ENCODE peak calls at places on chromosomes 7 and 10, in eight cellular contexts. C is hepatocyte, G is midbrain, Q is GM23248, Y is SK-MEL-5, D is foreskin fibroblast, W is tibial artery, S is NCI-H1092 treated with DMSO at 0.1 percent for 48 hours. M is an unnamed sample.

GRCh38 chr10:119305860-119306513 is 98.6 kb downstream of the GRK5 start:
- DNase-seq in C (peak; percentile 77), G (no peak), Q (peak; percentile 98), Y (no peak), D (peak; percentile 85), W (peak; percentile 95), S (no peak), M (peak; percentile 51)

GRCh38 chr10:69345402-69345801 is 67.1 kb downstream of the HK1 start:
- DNase-seq in C (no peak), G (no peak), Q (no peak), Y (no peak), D (no peak), W (no peak), S (peak; percentile 67), M (no peak)

GRCh38 chr7:103989200-103989784 is at the start of gene RELN:
- DNase-seq in C (peak; percentile 35), G (no peak), Q (peak; percentile 53), Y (peak; percentile 27), D (peak; percentile 38), W (no peak), S (peak; percentile 71), M (no peak)

GRCh38 chr7:128920913-128921582 is 10.5 kb upstream of the KCP start:
- DNase-seq in C (no peak), G (no peak), Q (no peak), Y (no peak), D (no peak), W (peak; percentile 62), S (no peak), M (no peak)

GRCh38 chr10:35182631-35183510 is 56.2 kb downstream of the CREM start:
- DNase-seq in C (no peak), G (no peak), Q (no peak), Y (no peak), D (no peak), W (no peak), S (no peak), M (no peak)

GRCh38 chr7:137547477-137547876 is 203.9 kb upstream of the PTN start:
- DNase-seq in C (no peak), G (no peak), Q (peak; percentile 67), Y (no peak), D (no peak), W (no peak), S (no peak), M (no peak)

GRCh38 chr10:113610636-113611601 is 52.9 kb downstream of the NRAP start:
- DNase-seq in C (no peak), G (no peak), Q (no peak), Y (no peak), D (no peak), W (no peak), S (no peak), M (no peak)

GRCh38 chr10:63206576-63206975 is 73.4 kb downstream of the NRBF2 start:
- DNase-seq in C (no peak), G (peak; percentile 61), Q (no peak), Y (no peak), D (no peak), W (no peak), S (no peak), M (no peak)

GRCh38 chr10:92011560-92012214 is 88.1 kb downstream of the BTAF1 start:
- DNase-seq in C (no peak), G (no peak), Q (peak; percentile 81), Y (no peak), D (peak; percentile 63), W (no peak), S (no peak), M (no peak)

GRCh38 chr10:124619195-124619594 is 125.0 kb downstream of the FAM53B start:
- DNase-seq in C (no peak), G (no peak), Q (no peak), Y (no peak), D (no peak), W (no peak), S (peak; percentile 55), M (peak; percentile 74)

GRCh38 chr7:104089622-104090021 is 100.2 kb upstream of the RELN start:
- DNase-seq in C (no peak), G (peak; percentile 3), Q (no peak), Y (peak; percentile 11), D (no peak), W (no peak), S (peak; percentile 27), M (no peak)

GRCh38 chr7:150842716-150843115 is 9.6 kb upstream of the AOC1 start:
- DNase-seq in C (no peak), G (no peak), Q (no peak), Y (no peak), D (no peak), W (no peak), S (no peak), M (no peak)

GRCh38 chr7:2605608-2606538 is 25.9 kb upstream of the TTYH3 start:
- DNase-seq in C (no peak), G (no peak), Q (no peak), Y (no peak), D (no peak), W (peak; percentile 66), S (no peak), M (no peak)

GRCh38 chr7:98202367-98203195 is 8.7 kb upstream of the BHLHA15 start:
- DNase-seq in C (no peak), G (no peak), Q (no peak), Y (no peak), D (no peak), W (no peak), S (no peak), M (no peak)

GRCh38 chr7:78134256-78134655 is 335.7 kb downstream of the PHTF2 start:
- DNase-seq in C (peak; percentile 38), G (peak; percentile 22), Q (peak; percentile 94), Y (peak; percentile 82), D (peak; percentile 91), W (no peak), S (peak; percentile 67), M (no peak)

GRCh38 chr10:100969175-100970075 is at the start of gene SEMA4G:
- DNase-seq in C (peak; percentile 74), G (peak; percentile 49), Q (peak; percentile 55), Y (peak; percentile 21), D (peak; percentile 73), W (no peak), S (peak; percentile 19), M (no peak)

GRCh38 chr7:105972276-105972675 is 9.2 kb downstream of the CDHR3 start:
- DNase-seq in C (no peak), G (no peak), Q (peak; percentile 8), Y (no peak), D (peak; percentile 14), W (no peak), S (no peak), M (no peak)

GRCh38 chr7:155508372-155509024 is 37.9 kb downstream of the CNPY1 start:
- DNase-seq in C (no peak), G (no peak), Q (no peak), Y (no peak), D (no peak), W (no peak), S (no peak), M (no peak)

GRCh38 chr7:17680026-17680425 is 260.3 kb downstream of the SNX13 start:
- DNase-seq in C (peak; percentile 29), G (peak; percentile 49), Q (peak; percentile 96), Y (peak; percentile 65), D (peak; percentile 93), W (peak; percentile 81), S (no peak), M (peak; percentile 69)

GRCh38 chr7:139750459-139751095 is 27.2 kb downstream of the HIPK2 start:
- DNase-seq in C (no peak), G (no peak), Q (no peak), Y (no peak), D (no peak), W (no peak), S (no peak), M (no peak)

GRCh38 chr10:93703841-93704240 is 1.4 kb upstream of the FRA10AC1 start:
- DNase-seq in C (no peak), G (no peak), Q (no peak), Y (no peak), D (no peak), W (no peak), S (no peak), M (no peak)

GRCh38 chr7:70542750-70543376 is 589.1 kb upstream of the GALNT17 start:
- DNase-seq in C (no peak), G (no peak), Q (peak; percentile 7), Y (no peak), D (no peak), W (no peak), S (no peak), M (no peak)

GRCh38 chr7:23062452-23062851 is 43.1 kb upstream of the KLHL7 start:
- DNase-seq in C (no peak), G (no peak), Q (peak; percentile 90), Y (peak; percentile 95), D (peak; percentile 67), W (no peak), S (no peak), M (no peak)

GRCh38 chr7:101814996-101815825 is 2.2 kb upstream of the CUX1 start:
- DNase-seq in C (peak; percentile 86), G (peak; percentile 59), Q (peak; percentile 40), Y (no peak), D (peak; percentile 75), W (peak; percentile 73), S (peak; percentile 60), M (peak; percentile 53)

GRCh38 chr10:28737096-28737495 is 59.8 kb downstream of the BAMBI start:
- DNase-seq in C (no peak), G (peak; percentile 12), Q (no peak), Y (peak; percentile 33), D (no peak), W (no peak), S (no peak), M (no peak)